ENCODE peak calls at places on chromosomes 12 and 14, in four cellular contexts. One of them, this sample, is unnamed.
A peak's percentile ranks its signal among the peaks of the same experiment; 100 is the strongest.

GRCh38 chr12:111578276-111578970 is 20.7 kb downstream of the ATXN2 start:
- DNase-seq in lung: no peak
- DNase-seq in cardiac muscle cell: peak; percentile 67
- DNase-seq in DND-41: no peak
- DNase-seq in this sample: no peak

GRCh38 chr14:68473794-68474193 is 319.1 kb downstream of the ZFP36L1 start:
- DNase-seq in lung: no peak
- DNase-seq in cardiac muscle cell: no peak
- DNase-seq in DND-41: no peak
- DNase-seq in this sample: no peak

GRCh38 chr12:23862746-23863145 is 86.7 kb downstream of the SOX5 start:
- DNase-seq in lung: no peak
- DNase-seq in cardiac muscle cell: no peak
- DNase-seq in DND-41: no peak
- DNase-seq in this sample: no peak

GRCh38 chr14:50957296-50957695 is 13.0 kb upstream of the PYGL start:
- DNase-seq in cardiac muscle cell: peak; percentile 76
- DNase-seq in DND-41: no peak
- DNase-seq in lung: no peak
- DNase-seq in this sample: no peak

GRCh38 chr12:27940756-27941402 is 31.7 kb downstream of the PTHLH start:
- DNase-seq in cardiac muscle cell: peak; percentile 87
- DNase-seq in lung: peak; percentile 60
- DNase-seq in DND-41: peak; percentile 78
- DNase-seq in this sample: peak; percentile 69

GRCh38 chr12:4856556-4856955 is 53.1 kb upstream of the KCNA1 start:
- DNase-seq in lung: no peak
- DNase-seq in DND-41: no peak
- DNase-seq in cardiac muscle cell: no peak
- DNase-seq in this sample: no peak

GRCh38 chr12:116087962-116088361 is 189.5 kb downstream of the MED13L start:
- DNase-seq in DND-41: peak; percentile 10
- DNase-seq in lung: no peak
- DNase-seq in cardiac muscle cell: no peak
- DNase-seq in this sample: no peak

GRCh38 chr12:27293463-27293862 is 39.2 kb upstream of the BMAL2 start:
- DNase-seq in lung: no peak
- DNase-seq in cardiac muscle cell: peak; percentile 34
- DNase-seq in DND-41: no peak
- DNase-seq in this sample: peak; percentile 27

GRCh38 chr12:11321980-11322379 is 11.7 kb upstream of the PRB4 start:
- DNase-seq in cardiac muscle cell: no peak
- DNase-seq in lung: no peak
- DNase-seq in DND-41: no peak
- DNase-seq in this sample: no peak

GRCh38 chr14:36662543-36663403 is 1.1 kb downstream of the PAX9 start:
- DNase-seq in DND-41: no peak
- DNase-seq in cardiac muscle cell: no peak
- DNase-seq in lung: no peak
- DNase-seq in this sample: no peak

GRCh38 chr12:49748306-49748705 is 6.9 kb downstream of the TMBIM6 start:
- DNase-seq in cardiac muscle cell: peak; percentile 14
- DNase-seq in DND-41: no peak
- DNase-seq in lung: no peak
- DNase-seq in this sample: no peak

GRCh38 chr12:24246921-24247320 is 297.5 kb upstream of the SOX5 start:
- DNase-seq in DND-41: no peak
- DNase-seq in cardiac muscle cell: no peak
- DNase-seq in lung: no peak
- DNase-seq in this sample: no peak

GRCh38 chr12:117854339-117855012 is 114.3 kb downstream of the KSR2 start:
- DNase-seq in DND-41: peak; percentile 63
- DNase-seq in cardiac muscle cell: peak; percentile 40
- DNase-seq in lung: peak; percentile 37
- DNase-seq in this sample: no peak

GRCh38 chr12:117052386-117053049 is 46.7 kb downstream of the TESC start:
- DNase-seq in DND-41: no peak
- DNase-seq in lung: no peak
- DNase-seq in cardiac muscle cell: no peak
- DNase-seq in this sample: no peak

GRCh38 chr12:8035440-8036010 is 3.0 kb downstream of the FOXJ2 start:
- DNase-seq in cardiac muscle cell: no peak
- DNase-seq in lung: no peak
- DNase-seq in DND-41: no peak
- DNase-seq in this sample: no peak

GRCh38 chr14:21978184-21978998 is 304.8 kb upstream of the OR4E1 start:
- DNase-seq in cardiac muscle cell: peak; percentile 43
- DNase-seq in DND-41: peak; percentile 77
- DNase-seq in lung: peak; percentile 31
- DNase-seq in this sample: no peak

GRCh38 chr12:41621288-41621687 is 433.2 kb downstream of the PDZRN4 start:
- DNase-seq in lung: no peak
- DNase-seq in cardiac muscle cell: no peak
- DNase-seq in DND-41: no peak
- DNase-seq in this sample: no peak

GRCh38 chr14:33512201-33512600 is 438.7 kb downstream of the EGLN3 start:
- DNase-seq in DND-41: no peak
- DNase-seq in lung: no peak
- DNase-seq in cardiac muscle cell: peak; percentile 89
- DNase-seq in this sample: no peak

GRCh38 chr14:92935446-92935845 is 12.5 kb downstream of the CHGA start:
- DNase-seq in lung: no peak
- DNase-seq in cardiac muscle cell: no peak
- DNase-seq in DND-41: no peak
- DNase-seq in this sample: no peak

GRCh38 chr12:58529897-58530296 is 390.4 kb downstream of the LRIG3 start:
- DNase-seq in cardiac muscle cell: peak; percentile 92
- DNase-seq in lung: no peak
- DNase-seq in DND-41: no peak
- DNase-seq in this sample: no peak

GRCh38 chr12:27359578-27360340 is 27.1 kb downstream of the BMAL2 start:
- DNase-seq in cardiac muscle cell: peak; percentile 19
- DNase-seq in DND-41: no peak
- DNase-seq in lung: no peak
- DNase-seq in this sample: no peak

GRCh38 chr12:18430425-18431048 is 169.2 kb downstream of the PIK3C2G start:
- DNase-seq in DND-41: no peak
- DNase-seq in cardiac muscle cell: peak; percentile 77
- DNase-seq in lung: peak; percentile 55
- DNase-seq in this sample: peak; percentile 24

GRCh38 chr12:9786726-9787339 is 26.1 kb upstream of the CD69 start:
- DNase-seq in cardiac muscle cell: no peak
- DNase-seq in DND-41: no peak
- DNase-seq in lung: no peak
- DNase-seq in this sample: no peak

GRCh38 chr14:81990312-81990761 is 456.7 kb upstream of the SEL1L start:
- DNase-seq in lung: no peak
- DNase-seq in DND-41: peak; percentile 43
- DNase-seq in cardiac muscle cell: peak; percentile 66
- DNase-seq in this sample: no peak

GRCh38 chr14:29584992-29585391 is 342.7 kb downstream of the PRKD1 start:
- DNase-seq in DND-41: no peak
- DNase-seq in cardiac muscle cell: peak; percentile 93
- DNase-seq in lung: peak; percentile 61
- DNase-seq in this sample: peak; percentile 29

GRCh38 chr14:98612434-98613200 is 659.4 kb downstream of the BCL11B start:
- DNase-seq in cardiac muscle cell: no peak
- DNase-seq in lung: no peak
- DNase-seq in DND-41: no peak
- DNase-seq in this sample: no peak

GRCh38 chr12:1448321-1448720 is 146.1 kb downstream of the FBXL14 start:
- DNase-seq in lung: no peak
- DNase-seq in cardiac muscle cell: no peak
- DNase-seq in DND-41: no peak
- DNase-seq in this sample: no peak

GRCh38 chr12:51202650-51203198 is 15.1 kb downstream of the POU6F1 start:
- DNase-seq in DND-41: no peak
- DNase-seq in lung: no peak
- DNase-seq in cardiac muscle cell: no peak
- DNase-seq in this sample: no peak

GRCh38 chr12:79662046-79662811 is 28.5 kb downstream of the PAWR start:
- DNase-seq in lung: no peak
- DNase-seq in cardiac muscle cell: no peak
- DNase-seq in DND-41: no peak
- DNase-seq in this sample: no peak

GRCh38 chr12:28108599-28108998 is 81.7 kb upstream of the CCDC91 start:
- DNase-seq in DND-41: peak; percentile 49
- DNase-seq in lung: no peak
- DNase-seq in cardiac muscle cell: peak; percentile 64
- DNase-seq in this sample: no peak

GRCh38 chr14:100158566-100159106 is 809 bp downstream of the DEGS2 start:
- DNase-seq in DND-41: no peak
- DNase-seq in cardiac muscle cell: no peak
- DNase-seq in lung: no peak
- DNase-seq in this sample: no peak

GRCh38 chr14:101088714-101089113 is 185.2 kb upstream of the RTL1 start:
- DNase-seq in lung: no peak
- DNase-seq in cardiac muscle cell: no peak
- DNase-seq in DND-41: no peak
- DNase-seq in this sample: no peak

GRCh38 chr12:75457191-75457590 is 23.4 kb upstream of the GLIPR1 start:
- DNase-seq in cardiac muscle cell: peak; percentile 18
- DNase-seq in DND-41: no peak
- DNase-seq in lung: no peak
- DNase-seq in this sample: no peak

GRCh38 chr14:22871962-22872832 is 657 bp downstream of the LRP10 start:
- DNase-seq in cardiac muscle cell: peak; percentile 85
- DNase-seq in DND-41: peak; percentile 55
- DNase-seq in lung: peak; percentile 86
- DNase-seq in this sample: peak; percentile 75

GRCh38 chr12:113932411-113933196 is 33.5 kb downstream of the RBM19 start:
- DNase-seq in cardiac muscle cell: peak; percentile 76
- DNase-seq in DND-41: no peak
- DNase-seq in lung: no peak
- DNase-seq in this sample: no peak

GRCh38 chr12:114976959-114977358 is 293.0 kb upstream of the TBX3 start:
- DNase-seq in lung: no peak
- DNase-seq in cardiac muscle cell: no peak
- DNase-seq in DND-41: no peak
- DNase-seq in this sample: no peak

GRCh38 chr12:34395056-34396005 is 373.0 kb downstream of the ALG10 start:
- DNase-seq in lung: peak; percentile 21
- DNase-seq in DND-41: no peak
- DNase-seq in cardiac muscle cell: no peak
- DNase-seq in this sample: peak; percentile 1

GRCh38 chr12:49789992-49790391 is 38.2 kb downstream of the NCKAP5L start:
- DNase-seq in cardiac muscle cell: no peak
- DNase-seq in DND-41: no peak
- DNase-seq in lung: no peak
- DNase-seq in this sample: no peak

GRCh38 chr14:95260537-95261440 is 58.9 kb downstream of the CLMN start:
- DNase-seq in DND-41: no peak
- DNase-seq in cardiac muscle cell: peak; percentile 63
- DNase-seq in lung: no peak
- DNase-seq in this sample: peak; percentile 32

GRCh38 chr12:101772019-101772774 is 32.9 kb upstream of the SYCP3 start:
- DNase-seq in DND-41: no peak
- DNase-seq in cardiac muscle cell: peak; percentile 38
- DNase-seq in lung: no peak
- DNase-seq in this sample: no peak
- H3K36me3 ChIP-seq in DND-41: peaks cover 60% of the 10 kb centered on the region
- H3K36me3 ChIP-seq in cardiac muscle cell: no peaks in the 10 kb centered on the region
- H3K36me3 ChIP-seq in lung: peaks cover 19% of the 10 kb centered on the region
- H3K36me3 ChIP-seq in this sample: peaks cover 26% of the 10 kb centered on the region

GRCh38 chr14:61640158-61640833 is 55.0 kb upstream of the HIF1A start:
- DNase-seq in cardiac muscle cell: no peak
- DNase-seq in DND-41: no peak
- DNase-seq in lung: no peak
- DNase-seq in this sample: peak; percentile 19

GRCh38 chr14:61640834-61641170 is 54.5 kb upstream of the HIF1A start:
- DNase-seq in cardiac muscle cell: no peak
- DNase-seq in lung: no peak
- DNase-seq in DND-41: no peak
- DNase-seq in this sample: no peak

GRCh38 chr14:61636291-61636690 is 59.0 kb upstream of the HIF1A start:
- DNase-seq in DND-41: no peak
- DNase-seq in lung: no peak
- DNase-seq in cardiac muscle cell: no peak
- DNase-seq in this sample: no peak

GRCh38 chr14:61638595-61639391 is 56.5 kb upstream of the HIF1A start:
- DNase-seq in DND-41: no peak
- DNase-seq in cardiac muscle cell: no peak
- DNase-seq in lung: no peak
- DNase-seq in this sample: no peak

GRCh38 chr14:61636792-61637191 is 58.5 kb upstream of the HIF1A start:
- DNase-seq in DND-41: no peak
- DNase-seq in cardiac muscle cell: no peak
- DNase-seq in lung: no peak
- DNase-seq in this sample: no peak
- H3K36me3 ChIP-seq in DND-41: no peaks in the 10 kb centered on the region
- H3K36me3 ChIP-seq in cardiac muscle cell: no peaks in the 10 kb centered on the region
- H3K36me3 ChIP-seq in lung: no peaks in the 10 kb centered on the region
- H3K36me3 ChIP-seq in this sample: no peaks in the 10 kb centered on the region

GRCh38 chr12:131908082-131908715 is 13.8 kb downstream of the ULK1 start:
- DNase-seq in DND-41: no peak
- DNase-seq in cardiac muscle cell: no peak
- DNase-seq in lung: no peak
- DNase-seq in this sample: no peak
- H3K36me3 ChIP-seq in DND-41: peaks cover 87% of the 10 kb centered on the region
- H3K36me3 ChIP-seq in cardiac muscle cell: peaks cover 6% of the 10 kb centered on the region
- H3K36me3 ChIP-seq in lung: no peaks in the 10 kb centered on the region
- H3K36me3 ChIP-seq in this sample: peaks cover 59% of the 10 kb centered on the region

DNA sequence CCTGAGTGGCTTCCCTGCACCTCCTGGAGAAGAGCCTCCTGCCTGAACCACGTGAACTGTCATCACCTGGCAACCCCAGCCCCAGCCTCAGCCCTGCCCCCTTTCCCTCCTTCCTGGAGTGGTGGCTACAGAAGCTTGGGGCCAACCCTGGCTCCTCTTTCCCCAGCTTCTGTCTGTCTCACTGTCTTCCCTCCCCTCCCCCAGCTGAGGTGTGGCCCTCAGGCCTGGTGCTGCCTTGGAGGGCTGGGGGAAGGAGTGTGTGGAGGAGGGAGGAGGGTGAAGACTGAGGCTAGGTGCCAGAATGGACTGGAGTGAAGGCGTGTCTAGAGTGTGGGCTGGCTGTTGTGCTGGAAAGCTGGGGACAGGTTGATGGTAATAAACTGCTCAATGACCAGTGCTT is 9.7 kb downstream of the NFATC4 start:
- DNase-seq in lung: no peak
- DNase-seq in cardiac muscle cell: no peak
- DNase-seq in DND-41: no peak
- DNase-seq in this sample: no peak
- H3K36me3 ChIP-seq in lung: no peaks in the 10 kb centered on the region
- H3K36me3 ChIP-seq in cardiac muscle cell: peaks cover 14% of the 10 kb centered on the region
- H3K36me3 ChIP-seq in DND-41: no peaks in the 10 kb centered on the region
- H3K36me3 ChIP-seq in this sample: peaks cover 9% of the 10 kb centered on the region

DNA sequence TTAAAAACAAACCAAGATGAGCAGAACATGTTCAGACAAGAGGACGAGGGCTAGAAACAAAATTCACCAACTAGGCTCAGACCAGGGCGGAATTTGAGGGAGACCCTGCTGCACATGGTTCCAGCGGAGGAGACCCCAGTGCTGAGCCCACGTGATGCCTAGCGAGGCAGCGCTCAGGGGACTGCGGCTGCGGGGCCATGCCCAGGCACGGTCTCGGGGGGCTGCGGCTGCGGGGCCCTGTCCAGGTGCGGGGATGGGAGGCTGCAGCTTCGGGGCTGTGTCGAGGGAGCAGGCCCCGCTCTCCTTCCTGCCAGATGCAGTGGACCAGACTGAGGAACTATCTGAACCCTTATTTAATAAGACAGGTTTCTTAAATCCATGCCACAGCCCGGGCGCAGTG is 12.7 kb upstream of the CRIP2 start:
- DNase-seq in cardiac muscle cell: no peak
- DNase-seq in DND-41: no peak
- DNase-seq in lung: no peak
- DNase-seq in this sample: no peak
- H3K36me3 ChIP-seq in cardiac muscle cell: peaks cover 21% of the 10 kb centered on the region
- H3K36me3 ChIP-seq in DND-41: peaks cover 79% of the 10 kb centered on the region
- H3K36me3 ChIP-seq in lung: peaks cover 2% of the 10 kb centered on the region
- H3K36me3 ChIP-seq in this sample: peaks cover 55% of the 10 kb centered on the region